ENCODE peak calls at places on chromosomes 16 and 17, in five cellular contexts. X, G, L, Y and B are unnamed samples.
A peak's percentile ranks its signal among the peaks of the same experiment; 100 is the strongest.

GRCh38 chr17:73308017-73308823 is 3.6 kb downstream of the CDC42EP4 start:
- DNase-seq in X (peak; percentile 98), G (peak; percentile 95), L (peak; percentile 93), Y (no peak), B (peak; percentile 73)

GRCh38 chr16:27265982-27266381 is 2.6 kb downstream of the NSMCE1 start:
- DNase-seq in X (no peak), G (no peak), L (no peak), Y (no peak), B (no peak)

GRCh38 chr16:83957296-83957855 is 4.3 kb downstream of the OSGIN1 start:
- DNase-seq in X (no peak), G (no peak), L (no peak), Y (no peak), B (peak; percentile 76)

GRCh38 chr16:84699712-84700517 is at the start of gene USP10:
- DNase-seq in X (no peak), G (peak; percentile 64), L (peak; percentile 95), Y (peak; percentile 89), B (peak; percentile 99)

GRCh38 chr17:68599091-68599872 is 1.9 kb downstream of the FAM20A start:
- DNase-seq in X (no peak), G (peak; percentile 65), L (peak; percentile 63), Y (no peak), B (peak; percentile 94)

GRCh38 chr16:78094166-78094565 is 5.3 kb upstream of the WWOX start:
- DNase-seq in X (no peak), G (peak; percentile 8), L (no peak), Y (no peak), B (no peak)

GRCh38 chr17:39564201-39564828 is 43.4 kb downstream of the NEUROD2 start:
- DNase-seq in X (no peak), G (no peak), L (no peak), Y (no peak), B (no peak)

GRCh38 chr17:73620414-73620813 is 23.8 kb downstream of the SDK2 start:
- DNase-seq in X (no peak), G (no peak), L (no peak), Y (peak; percentile 30), B (peak; percentile 8)

GRCh38 chr16:79661578-79661977 is 61.0 kb upstream of the MAF start:
- DNase-seq in X (no peak), G (no peak), L (no peak), Y (no peak), B (no peak)

GRCh38 chr16:72821551-72821950 is 226.4 kb downstream of the ZFHX3 start:
- DNase-seq in X (no peak), G (no peak), L (no peak), Y (no peak), B (no peak)

GRCh38 chr16:72824761-72825160 is 223.2 kb downstream of the ZFHX3 start:
- DNase-seq in X (no peak), G (no peak), L (no peak), Y (no peak), B (no peak)

GRCh38 chr16:72827907-72828306 is 220.0 kb downstream of the ZFHX3 start:
- DNase-seq in X (no peak), G (peak; percentile 40), L (peak; percentile 21), Y (no peak), B (no peak)

GRCh38 chr16:72825912-72826621 is 221.9 kb downstream of the ZFHX3 start:
- DNase-seq in X (no peak), G (no peak), L (no peak), Y (no peak), B (no peak)

GRCh38 chr16:72823961-72824490 is 223.9 kb downstream of the ZFHX3 start:
- DNase-seq in X (no peak), G (no peak), L (no peak), Y (no peak), B (no peak)
- TF ChIP-seq CTCF in X (no peak), G (no peak), L (no peak), Y (no peak), B (no peak)

GRCh38 chr16:17327671-17328335 is 143.0 kb downstream of the XYLT1 start:
- DNase-seq in X (no peak), G (no peak), L (no peak), Y (no peak), B (no peak)

GRCh38 chr16:17331071-17331521 is 139.7 kb downstream of the XYLT1 start:
- DNase-seq in X (no peak), G (peak; percentile 35), L (no peak), Y (no peak), B (no peak)

GRCh38 chr16:17328971-17329370 is 141.8 kb downstream of the XYLT1 start:
- DNase-seq in X (no peak), G (peak; percentile 55), L (peak; percentile 66), Y (no peak), B (no peak)

GRCh38 chr16:17330019-17330570 is 140.7 kb downstream of the XYLT1 start:
- DNase-seq in X (no peak), G (no peak), L (no peak), Y (no peak), B (no peak)

DNA sequence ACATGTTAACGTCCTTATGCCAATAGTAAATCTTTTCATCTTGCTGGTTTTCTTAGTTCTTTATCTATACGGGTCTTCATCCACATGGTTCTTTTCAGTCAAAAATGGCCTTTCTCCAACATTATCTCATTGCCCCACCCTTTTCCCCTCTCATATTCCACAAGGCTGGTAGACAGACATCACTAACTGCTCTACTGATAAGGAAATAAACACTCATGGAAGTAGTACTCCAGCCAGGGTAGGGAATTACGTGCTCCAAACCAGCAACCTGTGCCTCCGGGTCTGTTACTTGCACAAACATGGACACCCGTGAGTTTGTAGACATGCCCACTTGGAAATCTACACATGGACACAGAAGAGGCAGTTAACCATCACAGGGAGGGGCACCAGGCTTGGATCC is 141.3 kb downstream of the XYLT1 start:
- DNase-seq in X (no peak), G (no peak), L (no peak), Y (no peak), B (no peak)
- H3K4me2 ChIP-seq in X (no peak overlapping the region), G (peak overlapping the region; percentile 41), L (peak overlapping the region; percentile 44), Y (no peak overlapping the region), B (no peak overlapping the region)

GRCh38 chr17:17422641-17423040 is 54.2 kb upstream of the MED9 start:
- DNase-seq in X (no peak), G (no peak), L (no peak), Y (no peak), B (no peak)

GRCh38 chr17:17423656-17424055 is 53.1 kb upstream of the MED9 start:
- DNase-seq in X (no peak), G (no peak), L (no peak), Y (no peak), B (no peak)

GRCh38 chr17:17420561-17421269 is 56.1 kb upstream of the MED9 start:
- DNase-seq in X (no peak), G (peak; percentile 63), L (no peak), Y (no peak), B (peak; percentile 93)

GRCh38 chr17:17421346-17422216 is 55.2 kb upstream of the MED9 start:
- DNase-seq in X (no peak), G (no peak), L (no peak), Y (no peak), B (no peak)

DNA sequence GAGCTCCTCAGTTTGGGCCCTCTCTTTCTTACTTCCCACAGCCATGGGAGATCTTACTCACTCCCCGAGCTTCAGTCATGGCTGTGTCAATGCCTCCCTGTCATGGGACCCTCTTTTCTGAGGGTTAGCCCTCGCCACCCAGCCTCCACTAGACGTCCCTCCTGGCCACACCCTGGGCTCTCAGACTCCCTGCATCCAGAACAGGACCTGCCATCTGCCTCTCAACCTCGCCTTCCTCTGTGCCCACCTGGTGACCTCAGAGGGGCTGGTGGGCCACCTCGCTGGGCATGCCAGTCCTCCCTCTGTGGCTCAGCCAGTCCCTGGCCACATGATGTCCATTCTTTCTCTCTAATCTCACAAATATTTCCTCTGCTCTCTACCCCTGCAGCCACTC is 54.6 kb upstream of the MED9 start:
- DNase-seq in X (no peak), G (no peak), L (no peak), Y (no peak), B (no peak)
- H3K4me3 ChIP-seq in X (no peak overlapping the region), G (no peak overlapping the region), L (no peak overlapping the region), Y (no peak overlapping the region), B (no peak overlapping the region)

GRCh38 chr17:77926144-77926543 is 32.4 kb upstream of the TNRC6C start:
- DNase-seq in X (no peak), G (no peak), L (no peak), Y (no peak), B (no peak)
- TF ChIP-seq CTCF in X (no peak), G (no peak), L (no peak), Y (no peak), B (no peak)

GRCh38 chr17:75396781-75397180 is 8.7 kb downstream of the GRB2 start:
- DNase-seq in X (no peak), G (no peak), L (no peak), Y (peak; percentile 54), B (no peak)

GRCh38 chr17:75394332-75394918 is 11.1 kb downstream of the GRB2 start:
- DNase-seq in X (no peak), G (no peak), L (peak; percentile 16), Y (peak; percentile 43), B (peak; percentile 62)

GRCh38 chr17:75398279-75398678 is 7.2 kb downstream of the GRB2 start:
- DNase-seq in X (no peak), G (no peak), L (no peak), Y (no peak), B (no peak)

GRCh38 chr17:75397217-75397616 is 8.3 kb downstream of the GRB2 start:
- DNase-seq in X (no peak), G (no peak), L (no peak), Y (no peak), B (no peak)

DNA sequence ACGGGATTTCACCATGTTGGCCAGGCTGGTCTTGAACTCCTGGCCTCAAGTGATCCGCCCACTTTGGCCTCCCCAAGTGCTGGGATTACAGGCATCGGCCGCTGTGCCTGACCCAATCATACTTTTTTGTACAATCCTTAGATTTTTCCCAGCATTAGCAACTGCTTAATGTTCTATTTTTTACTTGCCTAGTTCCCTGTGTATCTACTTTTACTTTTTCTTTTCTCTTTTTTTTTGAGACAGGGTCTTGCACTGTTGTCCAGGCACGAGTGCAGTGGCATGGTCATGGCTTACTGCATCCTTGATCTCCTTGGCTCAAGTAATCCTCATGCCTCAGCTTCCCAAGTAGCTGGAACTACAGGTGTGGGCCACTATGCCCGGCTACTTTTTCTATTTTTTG is 9.5 kb downstream of the GRB2 start:
- DNase-seq in X (no peak), G (no peak), L (no peak), Y (no peak), B (no peak)
- H3K4me2 ChIP-seq in X (peak overlapping the region; percentile 94), G (no peak overlapping the region), L (no peak overlapping the region), Y (peak overlapping the region; percentile 89), B (no peak overlapping the region)

DNA sequence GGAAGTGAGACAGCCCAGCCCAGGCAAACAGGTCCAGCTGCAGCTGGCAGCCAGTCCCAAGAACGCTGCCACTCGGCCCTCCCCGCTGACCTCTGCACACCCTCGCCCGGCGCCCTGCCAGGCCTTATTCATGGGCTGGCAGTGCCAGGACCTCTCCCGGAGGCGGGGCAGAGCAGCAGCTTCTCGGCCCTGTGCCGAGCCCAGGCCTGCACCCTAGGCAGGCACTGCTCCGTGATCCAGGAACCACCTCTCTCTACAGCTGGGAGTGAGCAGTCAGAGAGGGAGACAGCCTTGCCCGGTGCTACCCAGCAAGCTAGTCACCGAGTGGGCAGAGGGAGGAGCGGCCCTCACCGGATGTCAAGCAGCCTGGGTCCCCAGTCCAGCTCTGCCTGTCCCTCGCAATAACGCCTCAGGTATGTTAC is 79.9 kb upstream of the CBX4 start:
- DNase-seq in X (peak; percentile 80), G (no peak), L (no peak), Y (no peak), B (peak; percentile 97)
- H3K4me3 ChIP-seq in X (no peak overlapping the region), G (no peak overlapping the region), L (no peak overlapping the region), Y (no peak overlapping the region), B (peak overlapping the region; percentile 22)